ENCODE peak calls at places on chromosomes 7 and 10, in eight cellular contexts. C, N, X, T, G, Q, V and E are unnamed samples.

GRCh38 chr7:74078461-74078860 is 5.1 kb upstream of the LIMK1 start:
- DNase-seq in C (no peak), N (no peak), X (no peak), T (no peak), G (no peak), Q (no peak), V (no peak), E (no peak)

GRCh38 chr10:63281967-63282366 is 148.8 kb downstream of the NRBF2 start:
- DNase-seq in C (peak; percentile 82), N (no peak), X (no peak), T (peak; percentile 27), G (no peak), Q (no peak), V (no peak), E (peak; percentile 53)

GRCh38 chr10:117214401-117214800 is 17.1 kb downstream of the KCNK18 start:
- DNase-seq in C (no peak), N (no peak), X (no peak), T (peak; percentile 17), G (no peak), Q (no peak), V (no peak), E (no peak)

GRCh38 chr10:49500420-49500819 is 38.5 kb downstream of the ERCC6 start:
- DNase-seq in C (no peak), N (no peak), X (no peak), T (no peak), G (no peak), Q (no peak), V (no peak), E (no peak)

GRCh38 chr7:294440-295154 is 4.6 kb downstream of the FOXL3 start:
- DNase-seq in C (no peak), N (no peak), X (no peak), T (no peak), G (no peak), Q (peak; percentile 81), V (no peak), E (no peak)

GRCh38 chr10:48496831-48497792 is 107.8 kb downstream of the ARHGAP22 start:
- DNase-seq in C (peak; percentile 58), N (no peak), X (peak; percentile 47), T (peak; percentile 78), G (no peak), Q (no peak), V (no peak), E (peak; percentile 19)

GRCh38 chr7:144842377-144842851 is 6.6 kb upstream of the TPK1 start:
- DNase-seq in C (no peak), N (peak; percentile 42), X (no peak), T (no peak), G (no peak), Q (peak; percentile 84), V (peak; percentile 24), E (no peak)

GRCh38 chr10:127243490-127244272 is 47.3 kb upstream of the INSYN2A start:
- DNase-seq in C (peak; percentile 7), N (no peak), X (no peak), T (peak; percentile 30), G (peak; percentile 58), Q (no peak), V (no peak), E (no peak)

GRCh38 chr10:132558516-132559413 is 21.2 kb downstream of the INPP5A start:
- DNase-seq in C (no peak), N (no peak), X (no peak), T (no peak), G (no peak), Q (no peak), V (no peak), E (no peak)

GRCh38 chr10:132559538-132559937 is 22.0 kb downstream of the INPP5A start:
- DNase-seq in C (no peak), N (no peak), X (no peak), T (no peak), G (no peak), Q (no peak), V (no peak), E (no peak)

GRCh38 chr10:132562177-132562915 is 24.8 kb downstream of the INPP5A start:
- DNase-seq in C (no peak), N (no peak), X (no peak), T (no peak), G (no peak), Q (peak; percentile 44), V (no peak), E (no peak)

GRCh38 chr10:132557696-132558515 is 20.3 kb downstream of the INPP5A start:
- DNase-seq in C (no peak), N (no peak), X (no peak), T (no peak), G (no peak), Q (no peak), V (no peak), E (no peak)

DNA sequence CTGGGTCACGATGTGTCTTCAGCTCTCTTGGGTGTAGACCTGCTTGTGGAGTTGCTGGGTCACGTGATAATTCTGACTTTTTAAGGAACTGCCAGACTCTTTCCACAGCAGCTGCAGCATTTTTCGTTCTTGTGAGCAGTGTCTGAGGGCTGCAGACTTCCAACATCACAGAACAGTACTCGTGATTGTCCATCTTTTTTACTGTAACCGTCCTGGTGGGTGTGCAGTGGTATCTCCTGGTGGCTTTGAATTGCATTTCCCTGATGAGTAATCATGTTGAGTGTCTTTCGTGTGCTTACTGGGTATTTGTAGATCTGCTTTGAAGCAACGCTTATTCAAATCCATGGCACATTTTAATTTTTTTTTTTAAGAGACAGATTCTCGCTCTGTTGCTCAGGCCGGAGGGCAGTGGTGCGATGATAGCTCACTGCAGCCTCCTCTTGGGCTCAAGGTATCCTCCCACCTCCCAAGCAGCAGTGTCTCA is 22.7 kb downstream of the INPP5A start:
- DNase-seq in C (no peak), N (no peak), X (no peak), T (peak; percentile 12), G (no peak), Q (peak; percentile 60), V (no peak), E (no peak)
- TF ChIP-seq CTCF in C (no peak), N (no peak), X (no peak), T (no peak), G (no peak), Q (no peak), V (no peak), E (no peak)

GRCh38 chr10:123576706-123577105 is 89.4 kb upstream of the GPR26 start:
- DNase-seq in C (no peak), N (no peak), X (no peak), T (no peak), G (no peak), Q (peak; percentile 13), V (no peak), E (no peak)

GRCh38 chr10:123570898-123571515 is 95.1 kb upstream of the GPR26 start:
- DNase-seq in C (no peak), N (no peak), X (no peak), T (no peak), G (no peak), Q (no peak), V (no peak), E (no peak)

GRCh38 chr10:123574299-123574698 is 91.9 kb upstream of the GPR26 start:
- DNase-seq in C (no peak), N (no peak), X (no peak), T (no peak), G (no peak), Q (peak; percentile 17), V (no peak), E (no peak)

GRCh38 chr10:123571978-123572377 is 94.2 kb upstream of the GPR26 start:
- DNase-seq in C (no peak), N (no peak), X (no peak), T (no peak), G (no peak), Q (no peak), V (no peak), E (no peak)

DNA sequence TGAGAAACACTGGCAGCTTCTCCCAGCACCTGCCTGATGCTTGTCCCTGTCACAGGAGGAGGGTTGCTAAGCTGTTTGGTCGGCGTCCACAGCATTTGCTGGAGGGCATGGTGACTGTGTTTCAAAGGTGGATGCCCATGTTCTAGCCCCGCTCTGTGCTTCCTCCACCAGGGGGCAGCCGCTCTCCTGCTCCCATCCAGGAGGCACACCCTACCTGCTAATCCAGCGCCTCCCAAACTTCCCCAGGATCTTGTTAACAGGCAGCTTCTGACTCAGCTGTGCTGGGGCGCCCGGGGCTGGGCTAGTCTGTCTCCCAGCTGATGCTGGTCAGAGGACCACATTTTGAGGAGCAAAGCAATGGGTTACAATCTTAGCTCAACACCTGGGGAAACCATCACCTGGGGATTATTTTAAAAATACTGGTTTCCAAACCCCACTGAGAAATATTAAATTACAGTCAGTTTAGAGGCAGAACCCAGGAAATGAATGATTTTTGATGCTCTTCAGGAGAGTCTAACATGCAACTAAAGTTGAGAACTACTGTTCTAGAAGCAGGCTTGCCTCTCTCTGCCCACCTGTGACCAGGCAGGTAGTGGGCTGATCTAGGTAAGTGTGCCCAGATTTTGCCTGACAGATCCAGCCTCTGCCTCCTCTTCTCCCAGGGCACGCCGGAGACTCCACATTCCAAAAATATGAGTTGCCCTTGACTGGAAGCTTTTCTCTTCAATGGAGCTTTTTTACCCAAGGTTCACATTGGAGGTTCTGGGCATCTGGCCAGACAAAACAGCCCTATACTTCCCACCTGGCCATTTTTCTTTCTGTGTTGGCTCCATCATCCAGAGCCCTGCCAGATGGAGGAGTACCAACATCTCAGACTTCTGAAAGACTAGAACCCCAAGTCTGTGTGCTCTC is 92.7 kb upstream of the GPR26 start:
- DNase-seq in C (no peak), N (peak; percentile 53), X (no peak), T (no peak), G (peak; percentile 49), Q (peak; percentile 65), V (peak; percentile 21), E (peak; percentile 3)
- TF ChIP-seq CTCF in C (peak; percentile 51), N (peak; percentile 37), X (peak; percentile 27), T (no peak), G (peak; percentile 71), Q (peak; percentile 31), V (peak; percentile 58), E (peak; percentile 60)

GRCh38 chr7:37971491-37971890 is 51.1 kb downstream of the EPDR1 start:
- DNase-seq in C (no peak), N (no peak), X (no peak), T (no peak), G (no peak), Q (no peak), V (no peak), E (no peak)
- TF ChIP-seq CTCF in C (no peak), N (no peak), X (no peak), T (no peak), G (no peak), Q (no peak), V (no peak), E (no peak)

GRCh38 chr10:26446258-26446657 is 8.1 kb downstream of the APBB1IP start:
- DNase-seq in C (no peak), N (no peak), X (no peak), T (no peak), G (no peak), Q (no peak), V (no peak), E (no peak)

GRCh38 chr10:26448292-26448691 is 10.2 kb downstream of the APBB1IP start:
- DNase-seq in C (no peak), N (no peak), X (no peak), T (no peak), G (no peak), Q (no peak), V (no peak), E (no peak)

GRCh38 chr10:26441491-26442214 is 3.5 kb downstream of the APBB1IP start:
- DNase-seq in C (no peak), N (no peak), X (no peak), T (no peak), G (no peak), Q (no peak), V (no peak), E (no peak)

GRCh38 chr10:26448706-26449435 is 10.7 kb downstream of the APBB1IP start:
- DNase-seq in C (no peak), N (peak; percentile 70), X (no peak), T (no peak), G (no peak), Q (peak; percentile 89), V (no peak), E (no peak)

DNA sequence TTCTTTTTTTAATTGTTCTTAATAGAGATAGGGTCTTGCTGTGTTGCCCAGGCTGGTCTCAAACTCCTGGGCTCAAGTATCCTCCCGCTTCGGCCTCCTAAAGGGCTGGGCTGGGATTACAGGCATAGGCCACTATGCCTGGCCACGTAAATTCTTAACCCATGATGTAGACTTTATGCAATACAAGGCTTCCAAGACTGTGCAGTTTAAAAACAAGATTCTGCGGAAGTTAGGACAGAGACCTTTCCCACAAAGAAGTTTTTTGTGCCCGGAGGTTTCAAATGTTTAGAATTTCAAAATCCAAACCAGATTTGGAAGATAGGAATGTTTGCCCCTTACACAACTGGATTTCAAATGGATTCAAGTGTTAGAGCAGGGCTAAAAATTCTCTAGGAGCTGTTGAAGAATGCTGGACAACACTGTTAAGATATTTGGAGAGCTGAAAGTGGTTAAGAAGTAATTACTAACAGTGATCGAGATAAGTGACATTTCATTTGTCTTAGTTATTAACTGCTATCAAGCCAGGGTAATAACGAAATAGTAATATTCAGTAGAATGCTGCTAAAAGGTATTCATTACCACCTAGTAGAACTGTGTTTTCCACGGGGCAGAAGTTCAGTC is 7.4 kb downstream of the APBB1IP start:
- DNase-seq in C (no peak), N (no peak), X (no peak), T (no peak), G (no peak), Q (no peak), V (no peak), E (peak; percentile 41)
- TF ChIP-seq CTCF in C (no peak), N (no peak), X (no peak), T (no peak), G (no peak), Q (no peak), V (no peak), E (peak; percentile 16)